ENCODE peak calls at places on chromosomes 6 and 20, in nine cellular contexts. H, T, C, N, K, M, S, O and F are unnamed samples.

GRCh38 chr6:133973109-133973971 is 20.3 kb downstream of the TBPL1 start:
- DNase-seq in H (no peak), T (no peak), C (no peak), N (peak; percentile 44), K (peak; percentile 28), M (peak; percentile 72), S (no peak), O (peak; percentile 35), F (no peak)

GRCh38 chr6:7406743-7407142 is 17.1 kb downstream of the RIOK1 start:
- DNase-seq in H (no peak), T (no peak), C (no peak), N (no peak), K (no peak), M (peak; percentile 56), S (no peak), O (no peak), F (no peak)

GRCh38 chr6:25337004-25337403 is 57.8 kb downstream of the CARMIL1 start:
- DNase-seq in H (no peak), T (no peak), C (no peak), N (no peak), K (no peak), M (no peak), S (no peak), O (no peak), F (no peak)

GRCh38 chr20:3729811-3730550 is 2.5 kb upstream of the HSPA12B start:
- DNase-seq in H (peak; percentile 47), T (no peak), C (no peak), N (no peak), K (no peak), M (no peak), S (no peak), O (no peak), F (no peak)

GRCh38 chr6:170403451-170403850 is 96.9 kb downstream of the FAM120B start:
- DNase-seq in H (no peak), T (no peak), C (no peak), N (no peak), K (no peak), M (peak; percentile 70), S (no peak), O (no peak), F (no peak)

GRCh38 chr6:7230956-7231713 is 81.9 kb downstream of the SSR1 start:
- DNase-seq in H (no peak), T (no peak), C (no peak), N (no peak), K (no peak), M (no peak), S (no peak), O (no peak), F (no peak)

GRCh38 chr20:52104546-52105044 is 87.0 kb downstream of the ZFP64 start:
- DNase-seq in H (no peak), T (no peak), C (no peak), N (no peak), K (no peak), M (peak; percentile 8), S (no peak), O (no peak), F (peak; percentile 33)

GRCh38 chr20:16785221-16785620 is 37.1 kb downstream of the OTOR start:
- DNase-seq in H (no peak), T (no peak), C (no peak), N (no peak), K (no peak), M (peak; percentile 9), S (no peak), O (no peak), F (no peak)

GRCh38 chr20:43942213-43942590 is 27.6 kb downstream of the TOX2 start:
- DNase-seq in H (no peak), T (no peak), C (no peak), N (no peak), K (no peak), M (no peak), S (no peak), O (no peak), F (no peak)

GRCh38 chr6:165762125-165762524 is 99.1 kb upstream of the PDE10A start:
- DNase-seq in H (no peak), T (no peak), C (no peak), N (no peak), K (no peak), M (no peak), S (no peak), O (no peak), F (no peak)

GRCh38 chr6:14423955-14424354 is 306.4 kb downstream of the CD83 start:
- DNase-seq in H (no peak), T (no peak), C (no peak), N (no peak), K (no peak), M (no peak), S (no peak), O (no peak), F (no peak)

GRCh38 chr6:43476744-43477143 is 626 bp upstream of the TJAP1 start:
- DNase-seq in H (no peak), T (no peak), C (no peak), N (no peak), K (no peak), M (no peak), S (no peak), O (no peak), F (no peak)

GRCh38 chr6:43478008-43478372 is 620 bp downstream of the TJAP1 start:
- DNase-seq in H (no peak), T (no peak), C (no peak), N (no peak), K (no peak), M (no peak), S (no peak), O (no peak), F (no peak)

GRCh38 chr6:43475506-43475905 is 1.9 kb upstream of the TJAP1 start:
- DNase-seq in H (no peak), T (no peak), C (no peak), N (no peak), K (no peak), M (no peak), S (no peak), O (no peak), F (no peak)

GRCh38 chr6:43481075-43481474 is 3.7 kb downstream of the TJAP1 start:
- DNase-seq in H (no peak), T (no peak), C (no peak), N (no peak), K (no peak), M (no peak), S (no peak), O (no peak), F (no peak)

DNA sequence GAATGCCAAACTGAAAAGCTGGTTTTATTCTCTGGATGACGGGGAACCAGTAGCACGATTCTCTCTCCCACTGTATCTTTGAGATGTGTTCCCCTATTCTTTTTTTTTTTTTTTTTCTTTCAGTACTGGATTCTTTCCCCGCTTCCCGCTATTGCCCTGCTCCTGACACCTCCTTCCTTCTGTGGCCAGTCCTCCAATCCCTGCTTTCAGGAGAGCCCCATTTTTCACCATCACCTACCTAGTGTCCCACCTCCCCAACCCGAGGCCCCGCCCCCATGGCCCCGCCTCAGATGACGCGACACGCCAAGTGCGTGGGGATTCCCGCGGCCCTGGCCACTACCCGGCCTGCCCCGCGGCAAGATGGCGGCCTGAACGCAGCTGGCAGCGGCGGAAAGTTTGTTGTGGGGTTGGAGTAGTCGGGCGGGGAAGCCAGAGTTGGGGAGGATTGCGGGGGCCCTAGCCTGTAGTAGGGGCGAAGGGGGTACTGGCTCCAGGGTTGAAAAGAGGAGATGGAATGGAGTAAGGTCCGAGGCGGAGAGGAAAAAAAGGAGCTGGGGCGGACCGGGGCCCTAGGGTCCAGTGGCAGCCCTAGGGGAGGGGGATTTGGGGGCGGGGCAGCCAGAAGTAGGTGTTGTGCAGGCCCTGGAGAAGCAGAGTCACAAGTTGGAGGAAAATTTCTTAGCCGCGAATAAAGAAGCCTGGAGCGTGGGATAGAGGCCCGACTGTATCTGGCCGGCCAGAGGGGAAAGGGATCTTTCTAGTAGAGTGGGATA is at the start of gene TJAP1:
- DNase-seq in H (peak; percentile 94), T (peak; percentile 91), C (peak; percentile 93), N (peak; percentile 64), K (peak; percentile 36), M (peak; percentile 78), S (peak; percentile 95), O (peak; percentile 97), F (peak; percentile 85)
- TF ChIP-seq POLR2A in H (no peak), T (peak; percentile 85), C (peak; percentile 91), N (peak; percentile 69), K (peak; percentile 93), M (peak; percentile 94), S (no peak), O (peak; percentile 95), F (peak; percentile 88)

GRCh38 chr20:57570145-57570850 is 9.4 kb downstream of the PCK1 start:
- DNase-seq in H (no peak), T (no peak), C (no peak), N (no peak), K (no peak), M (no peak), S (no peak), O (no peak), F (no peak)

GRCh38 chr20:57568088-57568896 is 7.4 kb downstream of the PCK1 start:
- DNase-seq in H (no peak), T (no peak), C (no peak), N (no peak), K (no peak), M (no peak), S (no peak), O (no peak), F (no peak)

GRCh38 chr20:57570898-57571297 is 10.0 kb downstream of the PCK1 start:
- DNase-seq in H (no peak), T (no peak), C (no peak), N (no peak), K (no peak), M (no peak), S (no peak), O (no peak), F (no peak)

GRCh38 chr20:57567471-57568079 is 6.7 kb downstream of the PCK1 start:
- DNase-seq in H (no peak), T (no peak), C (no peak), N (no peak), K (no peak), M (no peak), S (no peak), O (no peak), F (no peak)

DNA sequence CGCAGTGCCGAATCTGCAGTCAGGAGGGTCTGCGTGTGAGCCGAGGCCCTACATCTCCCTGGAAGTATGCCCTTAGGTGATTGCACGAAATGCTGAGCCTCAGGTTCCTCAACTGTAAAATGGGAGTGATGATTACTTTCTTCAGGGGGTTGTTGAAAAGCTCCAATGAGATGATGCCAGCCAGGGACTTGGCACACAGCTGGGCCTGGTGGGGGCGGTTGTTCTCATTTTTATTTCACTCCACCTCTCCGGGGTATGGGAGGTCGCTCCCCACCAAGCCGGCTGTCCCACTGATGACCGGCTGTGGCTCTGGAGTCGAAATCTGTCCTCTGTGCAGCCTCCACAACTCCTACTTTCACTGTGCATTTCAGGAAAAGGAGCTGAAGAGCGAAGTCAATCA is 8.1 kb downstream of the PCK1 start:
- DNase-seq in H (no peak), T (no peak), C (no peak), N (no peak), K (no peak), M (no peak), S (no peak), O (no peak), F (no peak)
- TF ChIP-seq POLR2A in H (no peak), T (no peak), C (no peak), N (no peak), K (no peak), M (no peak), S (no peak), O (no peak), F (no peak)

GRCh38 chr6:33276864-33277662 is at the start of gene B3GALT4:
- DNase-seq in H (peak; percentile 86), T (peak; percentile 85), C (peak; percentile 73), N (no peak), K (peak; percentile 49), M (peak; percentile 68), S (peak; percentile 90), O (peak; percentile 91), F (no peak)
- TF ChIP-seq POLR2A in H (no peak), T (peak; percentile 80), C (peak; percentile 65), N (peak; percentile 81), K (peak; percentile 92), M (peak; percentile 50), S (peak; percentile 5), O (peak; percentile 87), F (peak; percentile 33)

GRCh38 chr6:33454009-33454946 is at the start of gene ZBTB9:
- DNase-seq in H (peak; percentile 98), T (peak; percentile 99), C (peak; percentile 98), N (peak; percentile 90), K (peak; percentile 89), M (peak; percentile 96), S (peak; percentile 98), O (peak; percentile 100), F (peak; percentile 98)
- TF ChIP-seq POLR2A in H (peak; percentile 83), T (peak; percentile 87), C (peak; percentile 88), N (peak; percentile 43), K (peak; percentile 94), M (peak; percentile 89), S (no peak), O (peak; percentile 94), F (peak; percentile 76)